ENCODE peak calls at places on chromosomes 5 and 9, in four cellular contexts. One of them, this sample, is unnamed.

GRCh38 chr5:1176473-1177391 is 24.7 kb upstream of the SLC6A19 start:
- DNase-seq in retinal pigment epithelial cell: no peak
- DNase-seq in CD4-positive, CD25-positive, alpha-beta regulatory T cell: no peak
- DNase-seq in HFF-Myc: no peak
- DNase-seq in this sample: no peak

GRCh38 chr5:40871177-40871576 is 30.0 kb downstream of the CARD6 start:
- DNase-seq in HFF-Myc: no peak
- DNase-seq in CD4-positive, CD25-positive, alpha-beta regulatory T cell: no peak
- DNase-seq in retinal pigment epithelial cell: no peak
- DNase-seq in this sample: no peak

GRCh38 chr5:16733597-16733996 is 116.8 kb upstream of the RETREG1 start:
- DNase-seq in HFF-Myc: no peak
- DNase-seq in CD4-positive, CD25-positive, alpha-beta regulatory T cell: no peak
- DNase-seq in retinal pigment epithelial cell: no peak
- DNase-seq in this sample: no peak

GRCh38 chr9:137454506-137455360 is 4.4 kb downstream of the NSMF start:
- DNase-seq in HFF-Myc: no peak
- DNase-seq in retinal pigment epithelial cell: no peak
- DNase-seq in CD4-positive, CD25-positive, alpha-beta regulatory T cell: no peak
- DNase-seq in this sample: no peak

GRCh38 chr5:112279082-112279481 is 140.0 kb downstream of the EPB41L4A start:
- DNase-seq in retinal pigment epithelial cell: no peak
- DNase-seq in HFF-Myc: no peak
- DNase-seq in CD4-positive, CD25-positive, alpha-beta regulatory T cell: no peak
- DNase-seq in this sample: no peak

GRCh38 chr9:115349542-115349941 is 231.6 kb upstream of the TNC start:
- DNase-seq in retinal pigment epithelial cell: no peak
- DNase-seq in CD4-positive, CD25-positive, alpha-beta regulatory T cell: no peak
- DNase-seq in HFF-Myc: no peak
- DNase-seq in this sample: no peak

GRCh38 chr9:76373173-76373771 is 21.0 kb downstream of the RFK start:
- DNase-seq in retinal pigment epithelial cell: no peak
- DNase-seq in CD4-positive, CD25-positive, alpha-beta regulatory T cell: no peak
- DNase-seq in HFF-Myc: peak; percentile 59
- DNase-seq in this sample: no peak

GRCh38 chr9:137960496-137960895 is 82.9 kb downstream of the CACNA1B start:
- DNase-seq in CD4-positive, CD25-positive, alpha-beta regulatory T cell: no peak
- DNase-seq in retinal pigment epithelial cell: no peak
- DNase-seq in HFF-Myc: no peak
- DNase-seq in this sample: no peak

GRCh38 chr5:144072518-144072927 is 97.9 kb downstream of the YIPF5 start:
- DNase-seq in HFF-Myc: peak; percentile 40
- DNase-seq in retinal pigment epithelial cell: no peak
- DNase-seq in CD4-positive, CD25-positive, alpha-beta regulatory T cell: no peak
- DNase-seq in this sample: no peak

GRCh38 chr9:98105006-98105405 is 14.0 kb downstream of the TRIM14 start:
- DNase-seq in retinal pigment epithelial cell: no peak
- DNase-seq in HFF-Myc: no peak
- DNase-seq in CD4-positive, CD25-positive, alpha-beta regulatory T cell: no peak
- DNase-seq in this sample: no peak

GRCh38 chr5:122195784-122196394 is 66.5 kb downstream of the ZNF474 start:
- DNase-seq in retinal pigment epithelial cell: peak; percentile 15
- DNase-seq in CD4-positive, CD25-positive, alpha-beta regulatory T cell: no peak
- DNase-seq in HFF-Myc: peak; percentile 39
- DNase-seq in this sample: no peak

GRCh38 chr9:2267171-2267740 is 252.1 kb downstream of the SMARCA2 start:
- DNase-seq in CD4-positive, CD25-positive, alpha-beta regulatory T cell: no peak
- DNase-seq in HFF-Myc: no peak
- DNase-seq in retinal pigment epithelial cell: no peak
- DNase-seq in this sample: no peak

GRCh38 chr5:124596595-124597388 is 149.6 kb downstream of the ZNF608 start:
- DNase-seq in CD4-positive, CD25-positive, alpha-beta regulatory T cell: no peak
- DNase-seq in retinal pigment epithelial cell: peak; percentile 93
- DNase-seq in HFF-Myc: no peak
- DNase-seq in this sample: no peak

GRCh38 chr5:55438931-55439477 is 95.8 kb downstream of the PLPP1 start:
- DNase-seq in HFF-Myc: no peak
- DNase-seq in CD4-positive, CD25-positive, alpha-beta regulatory T cell: no peak
- DNase-seq in retinal pigment epithelial cell: peak; percentile 41
- DNase-seq in this sample: no peak

GRCh38 chr5:120017523-120017922 is 388.2 kb downstream of the FAM170A start:
- DNase-seq in HFF-Myc: no peak
- DNase-seq in retinal pigment epithelial cell: peak; percentile 40
- DNase-seq in CD4-positive, CD25-positive, alpha-beta regulatory T cell: no peak
- DNase-seq in this sample: no peak

GRCh38 chr5:124651663-124652513 is 94.6 kb downstream of the ZNF608 start:
- DNase-seq in CD4-positive, CD25-positive, alpha-beta regulatory T cell: no peak
- DNase-seq in HFF-Myc: no peak
- DNase-seq in retinal pigment epithelial cell: peak; percentile 29
- DNase-seq in this sample: no peak

GRCh38 chr9:761155-761792 is 80.2 kb upstream of the DMRT1 start:
- DNase-seq in CD4-positive, CD25-positive, alpha-beta regulatory T cell: no peak
- DNase-seq in HFF-Myc: no peak
- DNase-seq in retinal pigment epithelial cell: no peak
- DNase-seq in this sample: no peak

GRCh38 chr9:72315089-72315509 is 49.9 kb downstream of the ZFAND5 start:
- DNase-seq in CD4-positive, CD25-positive, alpha-beta regulatory T cell: no peak
- DNase-seq in retinal pigment epithelial cell: peak; percentile 77
- DNase-seq in HFF-Myc: peak; percentile 31
- DNase-seq in this sample: no peak

GRCh38 chr9:97766092-97766491 is 69.0 kb upstream of the XPA start:
- DNase-seq in HFF-Myc: peak; percentile 51
- DNase-seq in retinal pigment epithelial cell: no peak
- DNase-seq in CD4-positive, CD25-positive, alpha-beta regulatory T cell: no peak
- DNase-seq in this sample: no peak

GRCh38 chr9:114452219-114453169 is 52.8 kb downstream of the WHRN start:
- DNase-seq in HFF-Myc: no peak
- DNase-seq in retinal pigment epithelial cell: no peak
- DNase-seq in CD4-positive, CD25-positive, alpha-beta regulatory T cell: peak; percentile 26
- DNase-seq in this sample: peak; percentile 24

GRCh38 chr5:61701877-61702602 is 370.0 kb downstream of the ZSWIM6 start:
- DNase-seq in HFF-Myc: no peak
- DNase-seq in retinal pigment epithelial cell: no peak
- DNase-seq in CD4-positive, CD25-positive, alpha-beta regulatory T cell: no peak
- DNase-seq in this sample: no peak

GRCh38 chr5:1851290-1851934 is 31.3 kb downstream of the IRX4 start:
- DNase-seq in CD4-positive, CD25-positive, alpha-beta regulatory T cell: no peak
- DNase-seq in retinal pigment epithelial cell: no peak
- DNase-seq in HFF-Myc: no peak
- DNase-seq in this sample: no peak

GRCh38 chr9:93261281-93261680 is 77.3 kb downstream of the WNK2 start:
- DNase-seq in CD4-positive, CD25-positive, alpha-beta regulatory T cell: no peak
- DNase-seq in retinal pigment epithelial cell: no peak
- DNase-seq in HFF-Myc: no peak
- DNase-seq in this sample: no peak

GRCh38 chr5:4531756-4532704 is 608.1 kb upstream of the ADAMTS16 start:
- DNase-seq in HFF-Myc: no peak
- DNase-seq in retinal pigment epithelial cell: no peak
- DNase-seq in CD4-positive, CD25-positive, alpha-beta regulatory T cell: no peak
- DNase-seq in this sample: no peak

GRCh38 chr9:114057161-114057560 is 20.9 kb downstream of the AMBP start:
- DNase-seq in retinal pigment epithelial cell: no peak
- DNase-seq in CD4-positive, CD25-positive, alpha-beta regulatory T cell: no peak
- DNase-seq in HFF-Myc: no peak
- DNase-seq in this sample: no peak

GRCh38 chr9:89436963-89437625 is 60.8 kb downstream of the SEMA4D start:
- DNase-seq in retinal pigment epithelial cell: no peak
- DNase-seq in CD4-positive, CD25-positive, alpha-beta regulatory T cell: peak; percentile 32
- DNase-seq in HFF-Myc: no peak
- DNase-seq in this sample: peak; percentile 78

GRCh38 chr5:137218896-137219295 is 280.2 kb downstream of the SPOCK1 start:
- DNase-seq in HFF-Myc: no peak
- DNase-seq in CD4-positive, CD25-positive, alpha-beta regulatory T cell: no peak
- DNase-seq in retinal pigment epithelial cell: no peak
- DNase-seq in this sample: no peak

GRCh38 chr9:81320909-81321482 is 368.4 kb downstream of the TLE1 start:
- DNase-seq in CD4-positive, CD25-positive, alpha-beta regulatory T cell: no peak
- DNase-seq in HFF-Myc: no peak
- DNase-seq in retinal pigment epithelial cell: no peak
- DNase-seq in this sample: no peak

GRCh38 chr5:179795049-179795862 is 1.5 kb downstream of the LTC4S start:
- DNase-seq in CD4-positive, CD25-positive, alpha-beta regulatory T cell: no peak
- DNase-seq in HFF-Myc: no peak
- DNase-seq in retinal pigment epithelial cell: no peak
- DNase-seq in this sample: no peak

GRCh38 chr9:80605129-80605528 is 1033.4 kb downstream of the TLE4 start:
- DNase-seq in CD4-positive, CD25-positive, alpha-beta regulatory T cell: no peak
- DNase-seq in HFF-Myc: no peak
- DNase-seq in retinal pigment epithelial cell: peak; percentile 19
- DNase-seq in this sample: no peak

GRCh38 chr9:126150411-126151030 is 176.1 kb upstream of the MVB12B start:
- DNase-seq in CD4-positive, CD25-positive, alpha-beta regulatory T cell: no peak
- DNase-seq in retinal pigment epithelial cell: no peak
- DNase-seq in HFF-Myc: no peak
- DNase-seq in this sample: no peak

GRCh38 chr5:65858316-65858715 is 68.1 kb upstream of the ERBIN start:
- DNase-seq in HFF-Myc: no peak
- DNase-seq in CD4-positive, CD25-positive, alpha-beta regulatory T cell: no peak
- DNase-seq in retinal pigment epithelial cell: no peak
- DNase-seq in this sample: no peak

GRCh38 chr5:177162379-177162778 is 28.8 kb downstream of the NSD1 start:
- DNase-seq in HFF-Myc: no peak
- DNase-seq in CD4-positive, CD25-positive, alpha-beta regulatory T cell: no peak
- DNase-seq in retinal pigment epithelial cell: no peak
- DNase-seq in this sample: no peak

GRCh38 chr9:82363236-82363635 is 374.7 kb downstream of the SPATA31D1 start:
- DNase-seq in CD4-positive, CD25-positive, alpha-beta regulatory T cell: no peak
- DNase-seq in HFF-Myc: no peak
- DNase-seq in retinal pigment epithelial cell: no peak
- DNase-seq in this sample: no peak

GRCh38 chr9:87667164-87667738 is 58.7 kb upstream of the CTSL start:
- DNase-seq in retinal pigment epithelial cell: no peak
- DNase-seq in CD4-positive, CD25-positive, alpha-beta regulatory T cell: no peak
- DNase-seq in HFF-Myc: no peak
- DNase-seq in this sample: no peak

GRCh38 chr5:74616236-74617146 is 24.0 kb downstream of the ENC1 start:
- DNase-seq in CD4-positive, CD25-positive, alpha-beta regulatory T cell: no peak
- DNase-seq in retinal pigment epithelial cell: no peak
- DNase-seq in HFF-Myc: no peak
- DNase-seq in this sample: no peak

GRCh38 chr5:4837489-4838058 is 302.6 kb upstream of the ADAMTS16 start:
- DNase-seq in CD4-positive, CD25-positive, alpha-beta regulatory T cell: no peak
- DNase-seq in retinal pigment epithelial cell: no peak
- DNase-seq in HFF-Myc: no peak
- DNase-seq in this sample: no peak

DNA sequence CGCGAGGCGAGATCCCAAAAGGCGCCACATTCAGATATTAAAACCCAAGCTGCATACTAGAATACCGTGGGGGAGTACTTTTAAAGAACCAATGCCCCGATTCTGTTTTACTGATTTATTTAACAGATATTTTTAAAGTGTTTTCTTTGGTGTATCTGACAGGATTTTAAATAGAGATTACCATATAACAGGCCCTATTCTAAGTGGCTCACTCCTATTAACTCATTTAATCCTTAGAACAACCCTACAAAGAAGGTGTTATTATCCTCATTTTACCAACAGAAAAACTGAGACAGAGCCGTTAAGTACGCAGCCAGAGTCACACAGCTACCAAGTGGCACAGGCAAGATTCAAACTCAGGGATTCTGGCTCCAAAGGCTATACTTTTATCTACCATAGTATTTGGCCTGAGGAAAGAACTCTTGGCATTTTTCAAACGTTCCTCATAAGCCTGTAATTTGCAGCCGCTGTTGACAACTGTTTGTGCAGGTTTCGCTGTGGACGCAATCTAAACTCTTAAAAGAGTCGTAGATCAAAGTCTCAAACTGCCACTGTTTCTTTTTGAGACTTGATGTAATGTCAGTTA is 550 bp upstream of the TMEM245 start:
- DNase-seq in HFF-Myc: no peak
- DNase-seq in CD4-positive, CD25-positive, alpha-beta regulatory T cell: no peak
- DNase-seq in retinal pigment epithelial cell: no peak
- DNase-seq in this sample: no peak
- H3K4me3 ChIP-seq in HFF-Myc: peak overlapping the region; percentile 86
- H3K4me3 ChIP-seq in CD4-positive, CD25-positive, alpha-beta regulatory T cell: peak overlapping the region; percentile 70
- H3K4me3 ChIP-seq in retinal pigment epithelial cell: peak overlapping the region; percentile 21
- H3K4me3 ChIP-seq in this sample: no peak overlapping the region

DNA sequence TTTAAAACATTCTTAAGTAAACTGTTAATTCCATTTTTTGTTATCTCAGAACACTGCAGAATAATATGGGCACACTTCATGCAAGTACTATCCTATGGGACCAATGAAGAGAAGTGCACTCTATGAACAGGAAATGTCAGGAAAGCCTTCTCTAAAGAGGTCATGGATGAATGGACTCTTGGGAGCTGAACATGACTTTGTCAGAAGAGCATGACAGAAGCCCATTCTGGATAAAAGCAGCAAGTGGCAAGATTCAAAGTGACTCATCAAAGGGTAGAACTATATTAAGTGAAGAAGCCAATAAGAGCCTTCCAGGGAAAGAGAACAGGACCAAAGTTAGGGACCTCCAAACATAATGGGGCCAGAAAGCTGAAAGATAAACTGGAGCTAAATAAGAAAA is 94.0 kb downstream of the RAPGEF6 start:
- DNase-seq in HFF-Myc: no peak
- DNase-seq in retinal pigment epithelial cell: no peak
- DNase-seq in CD4-positive, CD25-positive, alpha-beta regulatory T cell: no peak
- DNase-seq in this sample: no peak
- H3K4me3 ChIP-seq in HFF-Myc: no peak overlapping the region
- H3K4me3 ChIP-seq in retinal pigment epithelial cell: no peak overlapping the region
- H3K4me3 ChIP-seq in CD4-positive, CD25-positive, alpha-beta regulatory T cell: no peak overlapping the region
- H3K4me3 ChIP-seq in this sample: no peak overlapping the region

GRCh38 chr9:16869140-16869903 is 1.1 kb downstream of the BNC2 start:
- DNase-seq in retinal pigment epithelial cell: no peak
- DNase-seq in CD4-positive, CD25-positive, alpha-beta regulatory T cell: no peak
- DNase-seq in HFF-Myc: no peak
- DNase-seq in this sample: no peak
- H3K4me3 ChIP-seq in retinal pigment epithelial cell: peak overlapping the region; percentile 86
- H3K4me3 ChIP-seq in CD4-positive, CD25-positive, alpha-beta regulatory T cell: no peak overlapping the region
- H3K4me3 ChIP-seq in HFF-Myc: peak overlapping the region; percentile 77
- H3K4me3 ChIP-seq in this sample: no peak overlapping the region

DNA sequence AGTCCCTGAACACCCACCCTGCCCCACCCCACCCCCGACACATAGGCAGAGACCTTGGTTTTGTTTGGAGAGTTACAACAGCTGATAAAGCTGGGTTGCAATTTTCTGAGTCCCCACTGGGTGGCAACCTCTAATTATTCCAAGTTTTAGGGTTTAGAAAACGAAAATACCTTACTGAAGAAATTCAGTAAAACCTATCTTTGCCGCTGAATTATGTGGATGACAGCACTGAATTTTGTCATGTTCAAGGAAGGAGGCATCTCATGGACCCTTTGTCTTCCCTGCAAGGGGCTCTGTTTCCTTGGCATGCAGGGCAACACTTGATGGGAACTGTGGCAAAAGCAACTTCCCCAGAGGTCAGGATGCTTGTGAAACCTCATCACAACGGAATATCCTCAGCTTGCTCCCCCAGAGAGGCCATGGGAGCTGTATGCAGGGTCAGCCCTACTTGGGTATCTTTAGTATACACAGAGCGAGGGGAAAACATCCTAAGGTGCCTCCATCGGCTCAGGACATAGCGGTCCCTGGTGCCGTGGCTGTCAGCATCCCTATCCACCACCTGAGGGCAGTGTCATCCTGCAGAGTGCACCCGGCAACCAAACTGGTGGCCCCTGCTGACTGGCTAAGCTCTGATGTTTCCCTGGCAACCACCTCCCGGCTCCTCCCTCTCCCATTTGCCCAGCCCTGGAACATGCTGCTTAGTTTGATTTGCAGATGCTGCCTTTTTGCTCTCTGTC is 123.1 kb downstream of the RXRA start:
- DNase-seq in HFF-Myc: peak; percentile 91
- DNase-seq in retinal pigment epithelial cell: peak; percentile 79
- DNase-seq in CD4-positive, CD25-positive, alpha-beta regulatory T cell: peak; percentile 72
- DNase-seq in this sample: peak; percentile 86
- H3K4me3 ChIP-seq in HFF-Myc: no peak overlapping the region
- H3K4me3 ChIP-seq in retinal pigment epithelial cell: no peak overlapping the region
- H3K4me3 ChIP-seq in CD4-positive, CD25-positive, alpha-beta regulatory T cell: no peak overlapping the region
- H3K4me3 ChIP-seq in this sample: no peak overlapping the region

This sample was measured in CD4-positive, alpha-beta memory T cell.